ENCODE peak calls at places on chromosomes 13 and 19, in nine cellular contexts. E is right atrium auricular region; U is dorsolateral prefrontal cortex; S is lower leg skin; K is H1; X is body of pancreas; G is CD8-positive, alpha-beta memory T cell; O is HAP-1; Y is HL-60. H is an unnamed sample.

GRCh38 chr13:41127746-41128145 is 4.9 kb downstream of the KBTBD6 start:
- DNase-seq in E (no peak), U (no peak), S (no peak), K (no peak), X (no peak), G (no peak), O (no peak), Y (no peak), H (no peak)

GRCh38 chr19:22634450-22634827 is 315 bp downstream of the ZNF492 start:
- DNase-seq in E (no peak), U (no peak), S (no peak), K (no peak), X (no peak), G (no peak), O (peak), Y (peak), H (no peak)

GRCh38 chr19:37413243-37414084 is 42.6 kb downstream of the ZNF527 start:
- DNase-seq in E (no peak), U (no peak), S (no peak), K (no peak), X (no peak), G (no peak), O (no peak), Y (no peak), H (no peak)

GRCh38 chr19:3366104-3366760 is at the start of gene NFIC:
- DNase-seq in E (peak), U (no peak), S (peak), K (no peak), X (peak), G (no peak), O (peak), Y (peak), H (peak)

GRCh38 chr19:53158119-53158656 is 665 bp downstream of the ZNF347 start:
- DNase-seq in E (no peak), U (no peak), S (peak), K (no peak), X (peak), G (no peak), O (no peak), Y (peak), H (no peak)

GRCh38 chr19:13047374-13047773 is 52.1 kb downstream of the NFIX start:
- DNase-seq in E (no peak), U (no peak), S (no peak), K (no peak), X (no peak), G (no peak), O (no peak), Y (no peak), H (no peak)

GRCh38 chr13:83377486-83377885 is 504.8 kb downstream of the SLITRK1 start:
- DNase-seq in E (no peak), U (no peak), S (no peak), K (no peak), X (no peak), G (no peak), O (no peak), Y (no peak), H (peak)

GRCh38 chr13:100636004-100636403 is 38.6 kb downstream of the TMTC4 start:
- DNase-seq in E (no peak), U (no peak), S (no peak), K (no peak), X (no peak), G (no peak), O (no peak), Y (no peak), H (no peak)

GRCh38 chr19:4567584-4568071 is 8.1 kb upstream of the SEMA6B start:
- DNase-seq in E (peak), U (peak), S (no peak), K (peak), X (peak), G (peak), O (peak), Y (peak), H (no peak)

GRCh38 chr19:18322318-18322758 is 538 bp downstream of the LSM4 start:
- DNase-seq in E (no peak), U (no peak), S (no peak), K (no peak), X (no peak), G (peak), O (peak), Y (peak), H (no peak)

GRCh38 chr13:23289917-23290357 is 109.2 kb downstream of the SGCG start:
- DNase-seq in E (no peak), U (no peak), S (no peak), K (no peak), X (no peak), G (no peak), O (no peak), Y (no peak), H (peak)

GRCh38 chr19:15379996-15380647 is 535 bp upstream of the AKAP8 start:
- DNase-seq in E (no peak), U (no peak), S (peak), K (peak), X (peak), G (no peak), O (peak), Y (peak), H (no peak)

GRCh38 chr13:30802501-30802900 is 67.2 kb downstream of the ALOX5AP start:
- DNase-seq in E (peak), U (no peak), S (no peak), K (no peak), X (no peak), G (no peak), O (no peak), Y (no peak), H (no peak)

GRCh38 chr19:35095667-35096368 is 19.8 kb upstream of the FXYD3 start:
- DNase-seq in E (no peak), U (no peak), S (no peak), K (no peak), X (peak), G (no peak), O (no peak), Y (no peak), H (no peak)

GRCh38 chr19:12987781-12988180 is 7.5 kb upstream of the NFIX start:
- DNase-seq in E (no peak), U (no peak), S (no peak), K (no peak), X (no peak), G (no peak), O (no peak), Y (no peak), H (no peak)

GRCh38 chr13:39536906-39537305 is 66.1 kb downstream of the LHFPL6 start:
- DNase-seq in E (no peak), U (no peak), S (no peak), K (no peak), X (no peak), G (no peak), O (no peak), Y (no peak), H (no peak)

GRCh38 chr19:49488863-49489537 is 1.6 kb downstream of the RPL13A start:
- DNase-seq in E (no peak), U (no peak), S (no peak), K (no peak), X (no peak), G (no peak), O (peak), Y (no peak), H (no peak)

GRCh38 chr19:53511933-53512374 is 26.0 kb upstream of the ZNF331 start:
- DNase-seq in E (peak), U (peak), S (no peak), K (peak), X (peak), G (peak), O (peak), Y (peak), H (no peak)

GRCh38 chr19:32607479-32607878 is 26.5 kb downstream of the PDCD5 start:
- DNase-seq in E (no peak), U (no peak), S (no peak), K (no peak), X (no peak), G (no peak), O (no peak), Y (no peak), H (no peak)

GRCh38 chr13:43411741-43412140 is 375.0 kb downstream of the ENOX1 start:
- DNase-seq in E (no peak), U (peak), S (no peak), K (no peak), X (no peak), G (no peak), O (no peak), Y (no peak), H (no peak)

GRCh38 chr13:103469771-103470170 is 403.6 kb upstream of the SLC10A2 start:
- DNase-seq in E (no peak), U (no peak), S (no peak), K (no peak), X (no peak), G (no peak), O (no peak), Y (no peak), H (no peak)

GRCh38 chr19:2171349-2172145 is 7.8 kb downstream of the DOT1L start:
- DNase-seq in E (no peak), U (no peak), S (no peak), K (no peak), X (peak), G (peak), O (peak), Y (no peak), H (no peak)

GRCh38 chr19:2173388-2173787 is 9.7 kb downstream of the DOT1L start:
- DNase-seq in E (no peak), U (no peak), S (no peak), K (no peak), X (no peak), G (no peak), O (no peak), Y (no peak), H (no peak)

GRCh38 chr19:2170219-2170618 is 6.5 kb downstream of the DOT1L start:
- DNase-seq in E (no peak), U (no peak), S (no peak), K (no peak), X (no peak), G (no peak), O (no peak), Y (no peak), H (no peak)

GRCh38 chr19:2168619-2169424 is 5.1 kb downstream of the DOT1L start:
- DNase-seq in E (peak), U (peak), S (peak), K (no peak), X (peak), G (no peak), O (peak), Y (peak), H (peak)

DNA sequence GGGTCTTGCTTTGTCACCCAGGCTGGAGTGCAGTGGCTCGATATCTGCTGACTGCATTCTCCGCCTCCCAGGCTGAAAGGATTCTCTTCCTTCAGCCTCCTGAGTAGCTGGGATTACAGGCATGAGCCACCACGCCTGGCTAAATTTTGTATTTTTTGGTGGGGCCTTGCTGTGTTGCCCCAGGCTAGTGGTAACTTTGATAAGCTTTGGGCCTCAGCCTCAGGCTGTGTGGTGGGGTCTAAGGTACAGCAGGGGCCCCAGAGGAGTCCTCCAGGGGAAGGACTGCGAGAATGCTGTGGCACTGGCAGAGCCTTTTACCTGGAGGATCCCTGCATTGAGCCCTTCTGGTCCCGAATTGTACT is 7.2 kb downstream of the DOT1L start:
- DNase-seq in E (no peak), U (no peak), S (no peak), K (no peak), X (no peak), G (no peak), O (no peak), Y (no peak), H (no peak)
- H3K4me3 ChIP-seq in E (no peak), U (no peak), S (no peak), K (no peak), X (no peak), G (no peak), O (no peak), Y (no peak), H (no peak)

GRCh38 chr13:24626449-24626848 is 53.8 kb upstream of the ATP12A start:
- DNase-seq in E (no peak), U (no peak), S (no peak), K (no peak), X (no peak), G (peak), O (no peak), Y (no peak), H (no peak)

GRCh38 chr13:24624801-24625231 is 55.4 kb upstream of the ATP12A start:
- DNase-seq in E (no peak), U (no peak), S (no peak), K (no peak), X (no peak), G (no peak), O (no peak), Y (no peak), H (no peak)

GRCh38 chr13:24624363-24624762 is 55.8 kb upstream of the ATP12A start:
- DNase-seq in E (no peak), U (no peak), S (no peak), K (no peak), X (no peak), G (no peak), O (no peak), Y (no peak), H (no peak)

GRCh38 chr13:24625870-24626419 is 54.3 kb upstream of the ATP12A start:
- DNase-seq in E (no peak), U (no peak), S (no peak), K (no peak), X (no peak), G (peak), O (no peak), Y (no peak), H (no peak)

DNA sequence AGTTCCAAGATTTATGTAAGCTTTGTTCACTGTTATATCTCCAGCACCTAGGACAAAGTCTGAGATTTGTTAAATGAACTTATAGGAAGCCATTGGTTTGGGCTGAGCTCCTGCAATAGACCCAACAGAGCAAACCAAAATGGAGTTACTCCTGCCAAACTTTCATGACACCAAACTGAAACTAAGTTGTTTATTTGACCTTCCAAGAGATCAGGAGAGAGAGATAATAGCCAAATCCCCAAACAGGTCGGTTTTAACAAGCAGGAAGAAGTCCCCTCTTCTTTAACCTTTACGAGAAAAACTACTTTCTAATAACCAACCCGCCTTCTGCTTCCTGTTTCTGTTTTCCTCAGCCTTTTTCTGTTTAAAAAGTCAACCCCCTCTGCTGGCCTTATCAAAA is 54.9 kb upstream of the ATP12A start:
- DNase-seq in E (no peak), U (no peak), S (no peak), K (no peak), X (no peak), G (no peak), O (no peak), Y (no peak), H (no peak)
- H3K4me3 ChIP-seq in E (no peak), U (no peak), S (no peak), K (no peak), X (no peak), G (no peak), O (no peak), Y (no peak), H (no peak)

GRCh38 chr13:74774252-74774651 is 640.0 kb upstream of the KLF12 start:
- DNase-seq in E (no peak), U (no peak), S (no peak), K (no peak), X (no peak), G (no peak), O (no peak), Y (no peak), H (peak)
- H3K4me3 ChIP-seq in E (no peak), U (no peak), S (no peak), K (no peak), X (no peak), G (no peak), O (no peak), Y (no peak), H (no peak)

GRCh38 chr13:20175907-20176652 is 15.2 kb upstream of the GJA3 start:
- DNase-seq in E (no peak), U (no peak), S (no peak), K (no peak), X (no peak), G (no peak), O (no peak), Y (no peak), H (no peak)

GRCh38 chr13:20175406-20175794 is 14.5 kb upstream of the GJA3 start:
- DNase-seq in E (no peak), U (no peak), S (no peak), K (no peak), X (no peak), G (no peak), O (no peak), Y (no peak), H (no peak)

GRCh38 chr13:20178156-20178555 is 14.6 kb downstream of the GJB2 start:
- DNase-seq in E (no peak), U (no peak), S (no peak), K (no peak), X (no peak), G (no peak), O (no peak), Y (no peak), H (no peak)

GRCh38 chr13:20174656-20175405 is 14.0 kb upstream of the GJA3 start:
- DNase-seq in E (peak), U (no peak), S (peak), K (peak), X (peak), G (no peak), O (peak), Y (peak), H (peak)

GRCh38 chr13:20177049-20177831 is 15.5 kb downstream of the GJB2 start:
- DNase-seq in E (no peak), U (no peak), S (no peak), K (no peak), X (no peak), G (no peak), O (no peak), Y (no peak), H (no peak)
- H3K4me3 ChIP-seq in E (peak), U (no peak), S (no peak), K (no peak), X (no peak), G (no peak), O (no peak), Y (no peak), H (peak)

GRCh38 chr13:110867380-110867779 is 47.5 kb downstream of the ANKRD10 start:
- DNase-seq in E (no peak), U (no peak), S (no peak), K (no peak), X (no peak), G (no peak), O (no peak), Y (no peak), H (no peak)

GRCh38 chr13:110868631-110869165 is 46.2 kb downstream of the ANKRD10 start:
- DNase-seq in E (no peak), U (no peak), S (no peak), K (no peak), X (no peak), G (no peak), O (no peak), Y (no peak), H (no peak)

GRCh38 chr13:110869805-110870706 is 44.8 kb downstream of the ANKRD10 start:
- DNase-seq in E (peak), U (peak), S (peak), K (no peak), X (peak), G (no peak), O (peak), Y (peak), H (peak)

GRCh38 chr13:110866491-110867170 is 48.2 kb downstream of the ANKRD10 start:
- DNase-seq in E (no peak), U (peak), S (no peak), K (no peak), X (no peak), G (no peak), O (no peak), Y (no peak), H (no peak)

DNA sequence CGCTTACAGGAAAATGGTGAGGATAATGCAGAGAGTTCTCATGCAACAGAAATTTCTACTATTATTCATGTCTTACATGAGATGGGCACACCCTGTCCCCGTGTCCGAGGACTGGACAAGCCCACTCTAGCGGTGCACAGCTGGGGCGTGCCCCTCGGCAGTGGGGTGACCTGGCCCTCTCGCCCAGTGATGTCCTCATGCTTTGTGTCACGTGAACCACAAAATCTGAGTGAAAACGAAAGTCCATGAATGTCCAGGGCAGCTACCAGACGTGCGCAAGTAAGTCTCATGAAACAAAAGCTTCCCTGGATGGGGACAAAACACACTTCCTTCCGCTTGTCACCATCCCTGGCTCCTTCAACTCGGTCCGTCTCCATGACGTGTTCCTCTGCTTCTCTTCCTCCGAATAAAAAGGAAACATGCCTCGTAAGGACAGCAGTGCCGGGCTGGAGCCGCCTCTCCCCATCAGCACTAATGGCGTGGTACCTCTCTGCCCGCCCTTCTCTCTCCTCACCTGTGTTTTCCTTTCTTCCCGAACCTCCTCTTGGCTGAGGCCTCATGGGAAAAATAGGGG is 45.6 kb downstream of the ANKRD10 start:
- DNase-seq in E (no peak), U (no peak), S (no peak), K (no peak), X (no peak), G (no peak), O (no peak), Y (no peak), H (no peak)
- H3K4me3 ChIP-seq in E (peak), U (peak), S (no peak), K (no peak), X (no peak), G (peak), O (no peak), Y (no peak), H (peak)

GRCh38 chr19:55069859-55070225 is 5.8 kb upstream of the EPS8L1 start:
- DNase-seq in E (no peak), U (no peak), S (no peak), K (no peak), X (no peak), G (no peak), O (no peak), Y (no peak), H (no peak)
- H3K4me3 ChIP-seq in E (no peak), U (no peak), S (no peak), K (peak), X (no peak), G (peak), O (no peak), Y (no peak), H (no peak)

GRCh38 chr19:38542040-38542439 is 75.7 kb downstream of the MAP4K1 start:
- DNase-seq in E (no peak), U (no peak), S (no peak), K (no peak), X (no peak), G (no peak), O (no peak), Y (no peak), H (no peak)

GRCh38 chr19:38544569-38545315 is 73.0 kb downstream of the MAP4K1 start:
- DNase-seq in E (no peak), U (no peak), S (no peak), K (no peak), X (no peak), G (peak), O (peak), Y (peak), H (peak)

GRCh38 chr19:38545596-38545995 is 72.2 kb downstream of the MAP4K1 start:
- DNase-seq in E (no peak), U (no peak), S (no peak), K (no peak), X (no peak), G (no peak), O (no peak), Y (peak), H (no peak)

GRCh38 chr19:38543807-38544568 is 73.8 kb downstream of the MAP4K1 start:
- DNase-seq in E (peak), U (peak), S (peak), K (no peak), X (peak), G (no peak), O (peak), Y (no peak), H (peak)

DNA sequence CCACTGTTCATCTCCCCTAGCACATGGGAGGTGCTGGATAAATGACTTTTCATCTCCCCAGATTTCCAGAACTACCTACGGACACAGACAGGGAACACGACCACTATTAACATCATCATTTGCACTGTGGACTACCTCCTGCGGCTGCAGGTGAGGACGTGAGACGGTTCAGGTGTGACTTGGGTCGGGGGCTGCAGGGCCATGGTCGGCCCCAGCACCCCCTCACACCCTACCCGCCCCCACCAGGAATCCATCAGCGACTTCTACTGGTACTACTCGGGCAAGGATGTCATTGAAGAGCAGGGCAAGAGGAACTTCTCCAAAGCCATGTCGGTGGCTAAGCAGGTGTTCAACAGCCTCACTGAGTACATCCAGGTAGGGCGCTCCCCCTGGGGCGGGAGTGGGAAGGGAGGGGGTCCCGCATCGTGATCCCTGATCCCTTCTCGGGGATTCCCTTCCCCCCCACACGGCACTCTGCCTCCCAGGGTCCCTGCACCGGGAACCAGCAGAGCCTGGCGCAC is 74.4 kb downstream of the MAP4K1 start:
- DNase-seq in E (no peak), U (no peak), S (no peak), K (no peak), X (no peak), G (no peak), O (no peak), Y (no peak), H (no peak)
- H3K4me3 ChIP-seq in E (peak), U (peak), S (no peak), K (no peak), X (no peak), G (no peak), O (no peak), Y (no peak), H (no peak)

GRCh38 chr13:109779876-109780516 is 6.4 kb downstream of the IRS2 start:
- DNase-seq in E (no peak), U (no peak), S (no peak), K (no peak), X (no peak), G (no peak), O (no peak), Y (no peak), H (no peak)
- H3K4me3 ChIP-seq in E (peak), U (peak), S (no peak), K (no peak), X (no peak), G (peak), O (no peak), Y (peak), H (peak)